ENCODE peak calls at places on chromosomes 16 and 17, in seven cellular contexts. X, Z, C, Q, R, K and L are unnamed samples.

GRCh38 chr17:55726440-55726839 is 3.8 kb upstream of the TMEM100 start:
- DNase-seq in R (peak), X (no peak), Z (peak), K (peak), Q (peak), C (peak), L (peak)

GRCh38 chr17:39270923-39271322 is 45.2 kb upstream of the STAC2 start:
- DNase-seq in Q (peak), X (no peak), R (no peak), Z (peak), K (no peak), C (peak), L (peak)

GRCh38 chr16:9053006-9053601 is 38.3 kb upstream of the HAPSTR1 start:
- DNase-seq in R (peak), K (peak), Z (no peak), Q (peak), C (no peak), X (no peak), L (no peak)

GRCh38 chr16:2171601-2172178 is 16.1 kb downstream of the TRAF7 start:
- DNase-seq in Z (no peak), R (no peak), C (no peak), Q (no peak), K (no peak), X (peak), L (no peak)

GRCh38 chr17:80025796-80026195 is 9.9 kb downstream of the TBC1D16 start:
- DNase-seq in R (no peak), Z (no peak), X (no peak), K (no peak), C (no peak), Q (no peak), L (no peak)

GRCh38 chr17:65401581-65401980 is 159.9 kb downstream of the AXIN2 start:
- DNase-seq in Z (no peak), K (no peak), C (no peak), Q (no peak), R (no peak), X (no peak), L (no peak)

GRCh38 chr16:28977703-28978641 is 3.4 kb downstream of the SPNS1 start:
- DNase-seq in C (no peak), Q (no peak), K (no peak), Z (no peak), R (no peak), X (no peak), L (no peak)

GRCh38 chr17:16068323-16068722 is 68.7 kb downstream of the TTC19 start:
- DNase-seq in Q (no peak), C (no peak), Z (no peak), X (no peak), R (no peak), K (no peak), L (no peak)

GRCh38 chr16:57480127-57480753 is 6.1 kb downstream of the DOK4 start:
- DNase-seq in Z (no peak), Q (peak), K (peak), R (peak), X (peak), C (no peak), L (no peak)

GRCh38 chr17:45376171-45376564 is 56.5 kb downstream of the ARHGAP27 start:
- DNase-seq in X (no peak), Z (no peak), K (no peak), Q (no peak), C (no peak), R (no peak), L (no peak)

GRCh38 chr16:68492501-68493411 is 44.4 kb upstream of the SMPD3 start:
- DNase-seq in Z (no peak), C (no peak), X (no peak), K (peak), R (no peak), Q (no peak), L (no peak)

GRCh38 chr16:27748868-27749546 is 199.1 kb downstream of the KATNIP start:
- DNase-seq in Z (peak), Q (peak), K (no peak), R (no peak), C (peak), X (no peak), L (peak)
- TF ChIP-seq CTCF in Z (peak), Q (peak), K (no peak), R (no peak), C (peak), X (no peak), L (peak)

GRCh38 chr16:86199182-86199581 is 300.2 kb downstream of the IRF8 start:
- DNase-seq in X (no peak), K (no peak), Q (no peak), C (no peak), Z (no peak), R (no peak), L (no peak)

GRCh38 chr16:86200722-86201121 is 301.8 kb downstream of the IRF8 start:
- DNase-seq in X (no peak), K (no peak), Z (no peak), C (no peak), R (no peak), Q (no peak), L (no peak)

GRCh38 chr16:86198201-86199118 is 299.5 kb downstream of the IRF8 start:
- DNase-seq in R (no peak), Z (no peak), Q (no peak), C (no peak), K (no peak), X (no peak), L (no peak)

GRCh38 chr16:86201746-86202145 is 302.8 kb downstream of the IRF8 start:
- DNase-seq in K (no peak), C (no peak), R (no peak), Z (no peak), Q (no peak), X (no peak), L (no peak)

DNA sequence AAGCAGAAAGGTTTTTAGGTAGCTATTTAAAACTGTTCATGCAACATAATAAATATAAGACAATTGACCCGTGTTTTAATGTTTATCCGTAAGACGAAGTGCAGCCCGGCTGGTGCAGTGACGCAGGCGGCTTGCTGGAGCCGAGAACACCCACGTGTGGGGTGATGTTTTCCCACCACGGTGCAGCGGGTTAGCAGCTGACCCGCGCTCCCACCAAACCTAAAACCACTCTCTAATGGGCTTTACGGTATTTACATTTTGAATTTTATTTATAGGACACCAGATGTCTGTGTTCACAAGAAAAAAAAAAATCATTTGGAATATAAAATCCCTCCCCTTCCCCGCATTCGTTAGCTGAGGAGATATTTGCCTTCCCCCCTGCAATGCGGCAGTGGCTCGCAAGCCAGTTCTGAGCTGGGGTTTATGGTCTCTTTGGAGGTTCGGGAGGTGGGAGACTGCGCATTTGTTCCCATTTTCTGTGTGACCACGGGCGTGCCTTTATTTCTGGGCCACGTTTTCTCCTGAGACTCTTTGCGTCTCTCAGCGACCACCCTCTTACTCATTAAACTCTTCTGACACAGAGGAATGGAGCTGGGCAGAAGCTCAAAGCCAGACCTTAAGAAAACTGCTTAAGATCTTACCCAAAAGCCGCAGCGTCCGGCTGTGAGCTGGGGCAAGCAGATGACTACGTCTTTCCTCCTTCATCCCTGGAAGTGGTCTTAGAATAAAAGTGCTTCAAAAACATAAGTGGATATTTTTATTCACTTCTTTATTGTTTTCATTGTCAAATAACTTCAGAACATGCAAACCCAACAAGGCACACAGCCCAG is 301.1 kb downstream of the IRF8 start:
- DNase-seq in K (no peak), R (no peak), X (no peak), C (no peak), Z (peak), Q (no peak), L (no peak)
- H3K4me3 ChIP-seq in K (no peak), R (no peak), X (no peak), C (no peak), Z (peak), Q (no peak), L (no peak)

GRCh38 chr17:34006126-34006525 is 249.0 kb upstream of the CCL2 start:
- DNase-seq in X (no peak), R (no peak), C (no peak), K (no peak), Z (no peak), Q (no peak), L (no peak)
- TF ChIP-seq CTCF in X (no peak), R (no peak), C (no peak), K (no peak), Z (no peak), Q (no peak), L (no peak)

DNA sequence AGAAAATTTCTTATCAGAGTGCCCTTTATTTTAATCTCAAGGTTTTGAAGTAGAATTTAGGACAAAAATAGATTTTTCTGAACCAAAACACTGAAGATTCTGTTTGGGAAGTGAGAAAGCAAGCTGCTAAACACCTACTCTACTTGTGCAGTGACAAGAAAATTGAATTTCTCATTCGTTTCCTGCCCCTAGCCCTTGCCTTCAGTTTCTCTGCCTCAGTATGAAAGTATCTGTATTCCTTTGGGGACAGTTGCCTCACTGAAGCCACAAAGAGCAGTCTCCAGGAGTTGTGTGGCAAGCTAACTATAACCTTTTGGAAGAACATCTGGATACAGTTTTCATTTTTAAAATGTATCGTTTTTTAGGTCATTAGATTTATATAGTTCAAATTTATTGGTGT is 19.7 kb downstream of the MOSMO start:
- DNase-seq in K (no peak), Q (no peak), R (no peak), X (no peak), Z (no peak), C (no peak), L (no peak)
- H3K4me3 ChIP-seq in K (no peak), Q (no peak), R (no peak), X (no peak), Z (no peak), C (no peak), L (no peak)

GRCh38 chr17:82106697-82107305 is 8.8 kb upstream of the FASN start:
- DNase-seq in R (no peak), Q (no peak), K (peak), X (no peak), Z (no peak), C (no peak), L (no peak)

GRCh38 chr17:82104797-82105416 is 6.9 kb upstream of the FASN start:
- DNase-seq in R (no peak), X (peak), Z (no peak), Q (no peak), C (no peak), K (no peak), L (no peak)

GRCh38 chr17:82107341-82107860 is 9.4 kb upstream of the FASN start:
- DNase-seq in C (no peak), Z (no peak), Q (no peak), R (no peak), K (no peak), X (peak), L (no peak)

GRCh38 chr17:82105417-82105881 is 7.4 kb upstream of the FASN start:
- DNase-seq in Q (no peak), K (no peak), X (peak), C (no peak), R (no peak), Z (no peak), L (no peak)

DNA sequence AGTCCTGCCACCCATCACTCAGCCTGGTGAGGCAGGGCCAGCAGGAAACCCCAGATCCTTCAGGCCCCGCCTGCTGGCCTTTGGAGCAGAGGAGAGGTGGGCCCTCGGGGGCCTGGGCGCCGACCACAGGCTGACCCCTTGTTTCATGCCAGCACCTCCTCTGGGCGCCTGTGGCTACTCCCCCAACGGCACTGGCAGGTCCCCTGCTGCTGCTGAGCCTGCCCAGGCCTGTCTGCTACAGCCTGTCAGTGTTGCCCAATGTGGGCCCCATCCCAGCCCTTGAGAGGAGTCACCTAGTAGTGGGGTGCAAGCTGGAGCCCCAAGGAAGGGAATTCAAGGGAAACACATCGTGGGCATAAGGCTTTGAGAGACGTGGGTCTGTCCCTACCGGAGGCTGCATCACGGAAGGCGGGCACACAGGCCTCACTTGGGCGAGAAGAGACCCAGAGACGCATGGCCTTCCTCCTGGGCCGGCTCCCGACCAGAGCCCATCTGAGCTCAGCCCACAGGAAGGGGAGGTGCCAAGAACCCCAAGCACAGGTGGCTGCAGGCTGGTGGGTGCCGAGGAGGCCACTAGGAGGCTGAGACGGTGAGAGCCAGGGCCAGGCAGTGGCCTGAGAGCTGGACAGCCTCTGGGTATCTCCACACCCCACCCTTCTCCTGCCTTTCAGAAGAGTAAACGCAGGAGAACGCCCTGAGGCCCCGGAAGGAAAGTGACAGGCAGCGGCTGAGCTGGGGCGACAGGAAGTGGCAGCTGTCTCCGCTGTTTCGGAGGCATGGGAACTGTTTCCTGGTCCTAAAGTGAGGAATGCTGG is 8.1 kb upstream of the FASN start:
- DNase-seq in Z (no peak), Q (peak), X (peak), R (peak), C (no peak), K (peak), L (no peak)
- TF ChIP-seq CTCF in Z (peak), Q (peak), X (peak), R (peak), C (peak), K (no peak), L (peak)

DNA sequence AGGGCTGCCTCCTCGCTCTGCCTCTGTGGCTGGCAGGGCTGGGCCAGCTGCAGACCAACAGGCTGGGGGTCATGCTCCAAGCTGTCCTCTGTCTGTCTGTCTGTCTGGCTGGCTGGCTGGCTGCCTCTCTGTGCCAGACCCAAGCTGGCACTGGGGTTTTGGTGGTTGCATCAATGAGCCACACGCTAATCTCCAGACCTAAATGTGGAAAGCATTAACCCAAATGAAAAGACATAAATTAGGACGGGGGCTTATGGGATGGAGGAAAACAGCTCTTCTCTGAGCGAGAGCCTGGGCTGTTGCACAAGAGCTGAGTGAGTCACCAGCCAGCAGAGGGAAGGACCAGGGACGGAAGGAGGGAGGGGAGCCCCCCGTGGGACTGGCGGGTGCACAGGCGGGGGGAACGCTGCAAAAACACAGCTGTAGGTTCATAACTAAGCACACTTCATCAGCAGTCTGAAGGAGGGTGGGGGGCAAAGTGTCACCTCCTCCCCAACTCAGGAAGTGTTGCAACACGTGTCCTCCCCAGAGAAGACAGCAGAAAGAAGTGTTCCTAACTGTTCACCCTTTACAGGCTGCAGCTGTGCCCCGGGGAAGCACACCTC is 83.4 kb downstream of the GAS7 start:
- DNase-seq in R (peak), C (peak), K (peak), Q (peak), X (peak), Z (peak), L (peak)
- H3K4me3 ChIP-seq in R (no peak), C (no peak), K (no peak), Q (peak), X (no peak), Z (peak), L (peak)